ENCODE peak calls at places on chromosomes 12 and 14, in six cellular contexts. I, V, M, L, X and F are unnamed samples.

GRCh38 chr12:55707841-55708694 is at the start of gene ITGA7:
- DNase-seq in I (no peak), V (peak), M (no peak), L (no peak), X (peak), F (no peak)

GRCh38 chr14:50619569-50620141 is 48.5 kb downstream of the SAV1 start:
- DNase-seq in I (peak), V (no peak), M (peak), L (peak), X (no peak), F (peak)

GRCh38 chr14:74618078-74618952 is 6.3 kb upstream of the LTBP2 start:
- DNase-seq in I (peak), V (no peak), M (peak), L (no peak), X (peak), F (peak)

GRCh38 chr14:74579447-74580274 is 32.4 kb downstream of the LTBP2 start:
- DNase-seq in I (peak), V (no peak), M (peak), L (no peak), X (no peak), F (peak)

GRCh38 chr12:9184276-9184675 is 23.9 kb downstream of the PZP start:
- DNase-seq in I (no peak), V (no peak), M (no peak), L (no peak), X (no peak), F (no peak)

GRCh38 chr14:45972416-45972815 is 679.2 kb downstream of the RPL10L start:
- DNase-seq in I (no peak), V (no peak), M (no peak), L (no peak), X (no peak), F (no peak)

GRCh38 chr14:57403521-57403864 is 13.1 kb downstream of the NAA30 start:
- DNase-seq in I (no peak), V (no peak), M (no peak), L (no peak), X (no peak), F (no peak)

GRCh38 chr12:52741378-52742195 is 35.6 kb downstream of the KRT76 start:
- DNase-seq in I (peak), V (no peak), M (peak), L (peak), X (peak), F (peak)

GRCh38 chr12:9888665-9889273 is 7.5 kb downstream of the KLRF2 start:
- DNase-seq in I (no peak), V (no peak), M (no peak), L (no peak), X (no peak), F (no peak)

GRCh38 chr12:96878704-96879103 is 28.4 kb upstream of the NEDD1 start:
- DNase-seq in I (no peak), V (no peak), M (no peak), L (peak), X (no peak), F (no peak)

GRCh38 chr14:51823706-51824105 is 36.7 kb upstream of the GNG2 start:
- DNase-seq in I (no peak), V (no peak), M (peak), L (no peak), X (no peak), F (peak)

GRCh38 chr14:85418716-85419115 is 111.2 kb upstream of the FLRT2 start:
- DNase-seq in I (no peak), V (no peak), M (no peak), L (no peak), X (no peak), F (no peak)

GRCh38 chr12:113310489-113310888 is 24.4 kb downstream of the SLC8B1 start:
- DNase-seq in I (peak), V (no peak), M (peak), L (no peak), X (no peak), F (peak)
- TF ChIP-seq CTCF in I (peak), V (no peak), M (peak), L (no peak), X (no peak), F (peak)

GRCh38 chr12:19994970-19995369 is 373.4 kb upstream of the PDE3A start:
- DNase-seq in I (no peak), V (no peak), M (no peak), L (no peak), X (no peak), F (no peak)
- TF ChIP-seq CTCF in I (peak), V (no peak), M (no peak), L (no peak), X (no peak), F (peak)

DNA sequence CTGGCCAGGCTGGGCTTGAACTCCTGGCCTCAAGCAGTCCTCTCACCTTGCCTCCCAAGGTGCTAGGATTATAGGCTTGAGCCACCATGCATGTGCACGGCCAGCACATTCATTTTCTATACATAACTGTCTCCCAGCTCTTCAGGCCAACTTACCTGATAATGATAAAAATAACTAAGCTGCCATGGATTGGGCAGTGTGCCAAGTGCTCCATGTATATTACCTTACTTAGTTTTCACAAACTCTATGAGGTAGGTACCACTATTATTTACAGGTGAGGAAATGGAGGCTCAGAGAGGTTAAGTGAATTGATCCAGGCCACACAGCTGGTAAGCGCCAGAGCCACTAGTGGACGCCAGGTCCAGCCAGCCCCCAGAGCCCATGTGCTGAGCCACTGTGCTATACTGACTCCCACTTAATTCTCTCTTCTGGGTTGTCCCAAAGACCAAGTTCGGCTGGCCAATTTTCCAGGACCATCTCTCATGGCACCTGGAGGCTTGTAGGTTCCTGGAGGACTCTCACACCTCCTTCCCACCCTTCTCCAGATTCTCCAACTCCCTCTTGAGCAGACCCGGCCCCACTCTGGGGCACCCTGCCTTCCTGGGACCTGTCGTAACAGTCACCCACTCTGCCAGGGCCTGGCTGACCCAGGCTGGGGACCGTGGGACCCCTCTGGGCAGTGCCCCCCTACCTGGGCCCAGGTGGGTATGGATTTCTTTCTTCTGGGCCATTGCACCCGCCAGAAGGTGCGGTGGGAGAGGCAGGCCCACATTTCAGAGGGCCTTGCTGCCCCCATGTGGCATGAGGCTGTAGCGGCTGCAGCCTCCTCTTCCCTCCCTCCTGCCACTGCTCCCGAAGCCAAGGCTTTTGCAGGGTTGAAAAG is 30.2 kb upstream of the CIPC start:
- DNase-seq in I (peak), V (peak), M (peak), L (no peak), X (peak), F (peak)
- TF ChIP-seq CTCF in I (peak), V (peak), M (peak), L (peak), X (no peak), F (peak)

DNA sequence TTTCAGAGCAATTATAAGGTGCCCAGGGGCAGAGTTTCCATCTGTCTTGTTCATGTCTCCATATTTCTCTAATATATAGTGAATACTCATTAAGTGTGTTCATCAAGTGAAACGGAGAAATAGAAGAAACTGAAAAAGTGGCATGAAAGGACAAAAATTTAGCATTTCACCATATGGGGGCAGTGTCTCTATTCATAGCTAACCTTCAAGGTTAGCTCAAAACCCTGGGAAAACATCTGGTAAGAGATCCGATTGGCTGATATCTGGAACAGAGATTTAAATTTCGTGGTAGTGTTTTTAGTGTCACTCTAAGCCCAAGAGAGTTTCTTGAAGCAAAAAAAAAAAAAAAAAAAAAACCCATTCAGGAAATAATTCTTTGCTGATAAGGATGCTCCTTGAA is 367.5 kb downstream of the DAD1 start:
- DNase-seq in I (peak), V (no peak), M (peak), L (no peak), X (no peak), F (peak)
- TF ChIP-seq CTCF in I (peak), V (no peak), M (peak), L (peak), X (no peak), F (peak)